ENCODE peak calls at places on chromosomes 3 and 15, in four cellular contexts. I, Y, M and W are unnamed samples.

GRCh38 chr3:61807865-61808276 is 246.5 kb downstream of the PTPRG start:
- DNase-seq in I (no peak), Y (no peak), M (no peak), W (peak)

GRCh38 chr15:47870956-47871625 is 153.8 kb downstream of the SEMA6D start:
- DNase-seq in I (no peak), Y (no peak), M (no peak), W (no peak)

GRCh38 chr3:71495708-71496472 is 87.6 kb downstream of the FOXP1 start:
- DNase-seq in I (no peak), Y (no peak), M (no peak), W (peak)

GRCh38 chr15:39582286-39582976 is 1.6 kb downstream of the THBS1 start:
- DNase-seq in I (no peak), Y (no peak), M (no peak), W (no peak)

GRCh38 chr3:14522768-14523167 is 17.4 kb downstream of the GRIP2 start:
- DNase-seq in I (no peak), Y (no peak), M (no peak), W (no peak)

GRCh38 chr15:67126551-67127333 is 61.3 kb downstream of the SMAD3 start:
- DNase-seq in I (no peak), Y (no peak), M (no peak), W (peak)

GRCh38 chr15:29129903-29130302 is 139.7 kb downstream of the NSMCE3 start:
- DNase-seq in I (no peak), Y (peak), M (no peak), W (no peak)

GRCh38 chr3:10142707-10143560 is 1.4 kb downstream of the VHL start:
- DNase-seq in I (peak), Y (no peak), M (no peak), W (no peak)

GRCh38 chr3:134693804-134694203 is 43.0 kb upstream of the KY start:
- DNase-seq in I (no peak), Y (no peak), M (no peak), W (no peak)

GRCh38 chr3:134694946-134695543 is 44.2 kb upstream of the KY start:
- DNase-seq in I (no peak), Y (no peak), M (no peak), W (no peak)

GRCh38 chr3:134693226-134693625 is 42.4 kb upstream of the KY start:
- DNase-seq in I (no peak), Y (no peak), M (no peak), W (no peak)

GRCh38 chr3:134696155-134696554 is 45.3 kb upstream of the KY start:
- DNase-seq in I (no peak), Y (no peak), M (no peak), W (no peak)

DNA sequence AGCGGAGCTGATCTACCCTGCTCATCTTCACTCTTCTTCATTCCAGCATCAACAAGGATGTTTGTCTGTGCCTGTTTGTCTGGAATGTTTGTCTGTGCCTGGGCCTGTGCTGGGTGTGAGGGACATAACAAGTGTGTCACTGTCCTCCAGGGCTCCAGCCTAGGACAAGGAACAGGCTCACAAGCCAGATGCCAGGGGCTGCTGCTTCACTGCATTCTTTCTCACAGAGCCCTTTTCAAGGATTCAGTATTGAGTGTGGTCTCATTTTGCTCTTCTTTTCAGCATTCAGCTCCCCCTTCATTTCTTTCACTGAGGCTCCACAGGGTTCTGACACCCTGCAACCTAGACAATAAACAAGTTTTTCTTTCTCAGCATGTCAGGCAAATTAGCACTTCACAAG is 43.6 kb upstream of the KY start:
- DNase-seq in I (no peak), Y (no peak), M (no peak), W (no peak)
- TF ChIP-seq CBFB in I (no peak), Y (no peak), M (no peak), W (no peak)

GRCh38 chr3:58572634-58573230 is 4.5 kb downstream of the FAM107A start:
- DNase-seq in I (no peak), Y (no peak), M (no peak), W (no peak)

GRCh38 chr3:58574682-58575081 is 2.5 kb downstream of the FAM107A start:
- DNase-seq in I (no peak), Y (no peak), M (no peak), W (no peak)

GRCh38 chr3:58575986-58576652 is 1.1 kb downstream of the FAM107A start:
- DNase-seq in I (no peak), Y (no peak), M (no peak), W (no peak)

GRCh38 chr3:58572013-58572633 is 5.1 kb downstream of the FAM107A start:
- DNase-seq in I (no peak), Y (no peak), M (no peak), W (no peak)

DNA sequence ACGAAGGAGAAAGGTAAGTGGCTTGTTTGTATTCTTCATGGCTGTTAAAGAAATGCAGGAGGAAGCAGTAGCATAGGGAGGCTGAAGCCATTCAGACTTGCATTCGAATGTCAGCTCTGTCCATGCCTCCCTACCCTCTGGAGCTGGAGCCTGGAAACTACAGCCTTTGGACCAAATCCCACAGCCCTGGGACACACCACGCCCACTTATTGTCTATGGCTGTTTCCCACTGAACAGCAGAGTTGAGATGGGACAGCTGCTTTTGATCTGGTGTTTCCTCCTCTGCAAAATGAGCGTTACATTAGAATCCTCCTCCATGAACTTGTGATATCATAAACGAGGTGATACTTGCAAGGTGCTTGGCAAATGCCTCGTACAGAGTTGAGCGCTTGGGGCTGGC is 3.6 kb downstream of the FAM107A start:
- DNase-seq in I (no peak), Y (no peak), M (no peak), W (no peak)
- TF ChIP-seq CBFB in I (no peak), Y (no peak), M (no peak), W (no peak)

GRCh38 chr3:152019516-152019915 is 146.1 kb downstream of the SUCNR1 start:
- DNase-seq in I (no peak), Y (no peak), M (no peak), W (no peak)
- TF ChIP-seq CBFB in I (no peak), Y (no peak), M (no peak), W (no peak)

GRCh38 chr3:46427929-46428833 is 21.1 kb downstream of the CCRL2 start:
- DNase-seq in I (no peak), Y (no peak), M (no peak), W (peak)
- TF ChIP-seq CBFB in I (no peak), Y (no peak), M (no peak), W (no peak)

GRCh38 chr3:118810499-118811035 is 224.1 kb downstream of the IGSF11 start:
- DNase-seq in I (no peak), Y (no peak), M (peak), W (no peak)

GRCh38 chr3:118809696-118810498 is 224.7 kb downstream of the IGSF11 start:
- DNase-seq in I (no peak), Y (no peak), M (peak), W (no peak)

GRCh38 chr3:118808743-118809142 is 225.9 kb downstream of the IGSF11 start:
- DNase-seq in I (no peak), Y (no peak), M (no peak), W (peak)

GRCh38 chr3:118813472-118813871 is 221.2 kb downstream of the IGSF11 start:
- DNase-seq in I (no peak), Y (no peak), M (peak), W (no peak)

DNA sequence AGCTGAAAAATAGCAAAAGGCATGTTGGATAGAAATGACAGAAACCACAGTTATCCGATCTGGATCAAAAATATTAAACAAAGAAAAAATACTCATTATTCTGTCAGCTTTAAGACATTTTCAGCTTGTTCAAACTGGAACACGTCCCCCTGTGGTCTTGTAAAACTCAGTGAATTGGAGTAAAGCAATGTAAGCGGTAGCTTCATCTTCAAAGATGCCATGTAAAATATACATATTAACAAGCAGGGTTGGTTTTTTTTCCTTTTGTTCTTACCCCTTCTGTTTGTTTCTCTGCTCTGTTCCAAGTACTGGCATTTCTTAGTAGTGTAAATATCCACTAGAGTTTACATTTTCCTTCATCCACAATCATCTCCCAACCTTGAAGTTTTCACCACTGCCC is 223.3 kb downstream of the IGSF11 start:
- DNase-seq in I (no peak), Y (no peak), M (no peak), W (no peak)
- TF ChIP-seq CBFB in I (no peak), Y (no peak), M (no peak), W (no peak)

GRCh38 chr15:81863157-81863556 is 182.7 kb downstream of the MEX3B start:
- DNase-seq in I (no peak), Y (no peak), M (no peak), W (no peak)
- TF ChIP-seq CBFB in I (no peak), Y (no peak), M (no peak), W (no peak)

GRCh38 chr15:62941719-62942118 is 100.8 kb upstream of the TPM1 start:
- DNase-seq in I (no peak), Y (no peak), M (no peak), W (no peak)
- TF ChIP-seq CBFB in I (no peak), Y (no peak), M (no peak), W (no peak)

GRCh38 chr3:155712008-155712407 is 32.9 kb downstream of the PLCH1 start:
- DNase-seq in I (no peak), Y (no peak), M (peak), W (no peak)

GRCh38 chr3:155714295-155714718 is 30.6 kb downstream of the PLCH1 start:
- DNase-seq in I (no peak), Y (peak), M (no peak), W (peak)
- TF ChIP-seq CBFB in I (no peak), Y (no peak), M (no peak), W (no peak)

DNA sequence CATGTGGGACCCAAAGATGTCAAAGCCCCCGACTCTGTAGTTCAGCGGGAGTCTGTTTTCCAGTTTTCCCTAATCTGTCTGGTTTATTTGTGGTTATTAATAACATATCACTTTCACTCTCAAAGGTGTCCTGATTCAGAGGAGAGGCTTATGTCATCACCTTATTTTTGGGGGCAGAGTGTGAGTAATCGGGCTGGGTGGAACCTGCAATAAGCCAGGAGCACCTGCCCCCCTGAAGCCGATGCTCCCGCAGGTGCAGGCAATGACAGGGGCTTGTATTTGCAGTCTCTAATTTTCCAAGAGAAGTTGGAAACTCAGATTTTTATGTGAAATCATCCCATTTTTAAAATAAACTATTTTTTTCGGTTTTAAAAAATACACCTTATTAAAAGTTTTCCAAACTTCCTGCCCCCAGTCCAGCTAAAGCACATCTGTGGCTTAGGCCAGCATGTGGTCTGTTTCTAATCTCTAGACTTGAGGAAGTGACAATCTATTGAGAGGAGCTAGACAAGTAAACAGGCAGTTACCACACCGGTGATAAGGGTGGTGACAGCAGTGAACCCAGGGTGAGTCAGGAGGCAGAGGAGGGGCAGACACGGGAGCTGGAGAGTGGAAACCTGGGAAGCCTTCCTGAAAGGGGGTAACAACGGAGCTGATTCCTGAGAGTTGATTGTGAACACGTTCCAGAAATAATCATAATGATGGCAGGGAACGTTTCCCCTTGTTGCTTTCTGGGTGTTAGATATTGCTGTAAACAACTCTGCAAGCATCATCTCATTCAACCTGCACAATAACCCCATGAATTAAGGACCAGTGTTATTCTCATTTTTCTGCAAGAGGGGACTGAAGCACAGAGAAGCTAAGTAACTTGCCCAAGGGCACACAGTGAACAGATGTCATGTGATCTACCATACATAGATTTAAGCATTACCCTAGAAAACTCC is 37.3 kb downstream of the BHLHE40 start:
- DNase-seq in I (peak), Y (no peak), M (no peak), W (peak)
- TF ChIP-seq CBFB in I (no peak), Y (no peak), M (peak), W (no peak)

GRCh38 chr3:132083583-132084372 is 49.0 kb upstream of the CPNE4 start:
- DNase-seq in I (no peak), Y (no peak), M (no peak), W (no peak)
- TF ChIP-seq CBFB in I (no peak), Y (no peak), M (no peak), W (no peak)